ENCODE peak calls at places on chromosomes 4 and X, in eight cellular contexts. One of them, this sample, is unnamed.
A peak's percentile ranks its signal among the peaks of the same experiment; 100 is the strongest.

GRCh38 chr4:138576684-138577083 is 334.5 kb upstream of the SLC7A11 start:
- DNase-seq in brain microvascular endothelial cell: peak; percentile 41
- DNase-seq in choroid plexus epithelial cell: peak; percentile 80
- DNase-seq in body of pancreas: no peak
- DNase-seq in tibial nerve: no peak
- DNase-seq in fibroblast of lung: peak; percentile 59
- DNase-seq in right cardiac atrium: no peak
- DNase-seq in lower leg skin: no peak
- DNase-seq in this sample: no peak

GRCh38 chrX:71482228-71482958 is 50.5 kb upstream of the OGT start:
- DNase-seq in body of pancreas: no peak
- DNase-seq in fibroblast of lung: no peak
- DNase-seq in lower leg skin: no peak
- DNase-seq in tibial nerve: no peak
- DNase-seq in choroid plexus epithelial cell: no peak
- DNase-seq in brain microvascular endothelial cell: no peak
- DNase-seq in right cardiac atrium: no peak
- DNase-seq in this sample: no peak

GRCh38 chrX:11465648-11466411 is 172.6 kb downstream of the AMELX start:
- DNase-seq in body of pancreas: no peak
- DNase-seq in tibial nerve: no peak
- DNase-seq in right cardiac atrium: no peak
- DNase-seq in lower leg skin: no peak
- DNase-seq in fibroblast of lung: no peak
- DNase-seq in choroid plexus epithelial cell: no peak
- DNase-seq in brain microvascular endothelial cell: no peak
- DNase-seq in this sample: no peak

GRCh38 chr4:181528570-181529184 is 714.5 kb upstream of the TENM3 start:
- DNase-seq in body of pancreas: peak; percentile 71
- DNase-seq in lower leg skin: no peak
- DNase-seq in right cardiac atrium: peak; percentile 44
- DNase-seq in fibroblast of lung: peak; percentile 80
- DNase-seq in brain microvascular endothelial cell: peak; percentile 65
- DNase-seq in choroid plexus epithelial cell: peak; percentile 81
- DNase-seq in tibial nerve: peak; percentile 47
- DNase-seq in this sample: no peak

GRCh38 chrX:151363316-151363715 is 33.7 kb upstream of the VMA21 start:
- DNase-seq in choroid plexus epithelial cell: no peak
- DNase-seq in right cardiac atrium: no peak
- DNase-seq in lower leg skin: no peak
- DNase-seq in fibroblast of lung: no peak
- DNase-seq in tibial nerve: no peak
- DNase-seq in body of pancreas: no peak
- DNase-seq in brain microvascular endothelial cell: no peak
- DNase-seq in this sample: no peak

GRCh38 chrX:140318306-140318705 is 186.6 kb downstream of the SOX3 start:
- DNase-seq in tibial nerve: no peak
- DNase-seq in lower leg skin: no peak
- DNase-seq in body of pancreas: no peak
- DNase-seq in right cardiac atrium: no peak
- DNase-seq in fibroblast of lung: no peak
- DNase-seq in choroid plexus epithelial cell: no peak
- DNase-seq in brain microvascular endothelial cell: no peak
- DNase-seq in this sample: no peak

GRCh38 chr4:182294436-182294835 is 51.2 kb downstream of the TENM3 start:
- DNase-seq in choroid plexus epithelial cell: no peak
- DNase-seq in body of pancreas: no peak
- DNase-seq in tibial nerve: no peak
- DNase-seq in fibroblast of lung: no peak
- DNase-seq in brain microvascular endothelial cell: no peak
- DNase-seq in lower leg skin: no peak
- DNase-seq in right cardiac atrium: no peak
- DNase-seq in this sample: no peak

GRCh38 chrX:109372716-109373115 is 109.2 kb downstream of the GUCY2F start:
- DNase-seq in tibial nerve: no peak
- DNase-seq in right cardiac atrium: no peak
- DNase-seq in fibroblast of lung: no peak
- DNase-seq in lower leg skin: no peak
- DNase-seq in brain microvascular endothelial cell: no peak
- DNase-seq in choroid plexus epithelial cell: no peak
- DNase-seq in body of pancreas: no peak
- DNase-seq in this sample: no peak

GRCh38 chr4:146335763-146336412 is 121.5 kb downstream of the REELD1 start:
- DNase-seq in choroid plexus epithelial cell: peak; percentile 19
- DNase-seq in lower leg skin: no peak
- DNase-seq in right cardiac atrium: no peak
- DNase-seq in brain microvascular endothelial cell: no peak
- DNase-seq in tibial nerve: no peak
- DNase-seq in body of pancreas: no peak
- DNase-seq in fibroblast of lung: peak; percentile 12
- DNase-seq in this sample: no peak

GRCh38 chr4:87260477-87260876 is 40.1 kb upstream of the KLHL8 start:
- DNase-seq in body of pancreas: no peak
- DNase-seq in fibroblast of lung: no peak
- DNase-seq in right cardiac atrium: no peak
- DNase-seq in brain microvascular endothelial cell: peak; percentile 4
- DNase-seq in tibial nerve: no peak
- DNase-seq in lower leg skin: no peak
- DNase-seq in choroid plexus epithelial cell: no peak
- DNase-seq in this sample: no peak

GRCh38 chrX:150935466-150935865 is 37.0 kb upstream of the CD99L2 start:
- DNase-seq in body of pancreas: no peak
- DNase-seq in brain microvascular endothelial cell: no peak
- DNase-seq in lower leg skin: no peak
- DNase-seq in right cardiac atrium: no peak
- DNase-seq in fibroblast of lung: peak; percentile 4
- DNase-seq in tibial nerve: no peak
- DNase-seq in choroid plexus epithelial cell: peak; percentile 41
- DNase-seq in this sample: peak; percentile 74

GRCh38 chrX:46551494-46552128 is 6.4 kb upstream of the ZNF674 start:
- DNase-seq in choroid plexus epithelial cell: peak; percentile 66
- DNase-seq in tibial nerve: no peak
- DNase-seq in right cardiac atrium: no peak
- DNase-seq in lower leg skin: no peak
- DNase-seq in fibroblast of lung: peak; percentile 45
- DNase-seq in brain microvascular endothelial cell: peak; percentile 77
- DNase-seq in body of pancreas: no peak
- DNase-seq in this sample: no peak

GRCh38 chr4:36547383-36547782 is 266.0 kb downstream of the DTHD1 start:
- DNase-seq in lower leg skin: no peak
- DNase-seq in body of pancreas: no peak
- DNase-seq in fibroblast of lung: no peak
- DNase-seq in brain microvascular endothelial cell: no peak
- DNase-seq in right cardiac atrium: no peak
- DNase-seq in tibial nerve: no peak
- DNase-seq in choroid plexus epithelial cell: no peak
- DNase-seq in this sample: no peak

GRCh38 chr4:74206088-74206826 is 48.3 kb downstream of the MTHFD2L start:
- DNase-seq in choroid plexus epithelial cell: peak; percentile 58
- DNase-seq in body of pancreas: no peak
- DNase-seq in lower leg skin: no peak
- DNase-seq in fibroblast of lung: peak; percentile 42
- DNase-seq in tibial nerve: no peak
- DNase-seq in brain microvascular endothelial cell: peak; percentile 91
- DNase-seq in right cardiac atrium: peak; percentile 43
- DNase-seq in this sample: no peak

GRCh38 chrX:40098264-40099045 is 697 bp upstream of the BCOR start:
- DNase-seq in right cardiac atrium: peak; percentile 47
- DNase-seq in choroid plexus epithelial cell: peak; percentile 56
- DNase-seq in lower leg skin: no peak
- DNase-seq in tibial nerve: no peak
- DNase-seq in brain microvascular endothelial cell: no peak
- DNase-seq in fibroblast of lung: peak; percentile 39
- DNase-seq in body of pancreas: peak; percentile 69
- DNase-seq in this sample: no peak

GRCh38 chrX:39630344-39630743 is 467.4 kb downstream of the BCOR start:
- DNase-seq in body of pancreas: no peak
- DNase-seq in lower leg skin: no peak
- DNase-seq in brain microvascular endothelial cell: no peak
- DNase-seq in tibial nerve: no peak
- DNase-seq in fibroblast of lung: no peak
- DNase-seq in choroid plexus epithelial cell: no peak
- DNase-seq in right cardiac atrium: no peak
- DNase-seq in this sample: no peak

GRCh38 chr4:177190995-177191568 is 118.6 kb upstream of the NEIL3 start:
- DNase-seq in tibial nerve: no peak
- DNase-seq in brain microvascular endothelial cell: peak; percentile 33
- DNase-seq in right cardiac atrium: no peak
- DNase-seq in fibroblast of lung: no peak
- DNase-seq in lower leg skin: no peak
- DNase-seq in choroid plexus epithelial cell: peak; percentile 18
- DNase-seq in body of pancreas: no peak
- DNase-seq in this sample: no peak

GRCh38 chrX:19852014-19853005 is 35.1 kb downstream of the SH3KBP1 start:
- DNase-seq in tibial nerve: no peak
- DNase-seq in body of pancreas: peak; percentile 8
- DNase-seq in fibroblast of lung: peak; percentile 79
- DNase-seq in right cardiac atrium: peak; percentile 28
- DNase-seq in choroid plexus epithelial cell: peak; percentile 74
- DNase-seq in brain microvascular endothelial cell: peak; percentile 43
- DNase-seq in lower leg skin: no peak
- DNase-seq in this sample: no peak

GRCh38 chr4:151417164-151417571 is 8.2 kb downstream of the FHIP1A start:
- DNase-seq in brain microvascular endothelial cell: no peak
- DNase-seq in lower leg skin: no peak
- DNase-seq in fibroblast of lung: no peak
- DNase-seq in tibial nerve: no peak
- DNase-seq in choroid plexus epithelial cell: peak; percentile 29
- DNase-seq in body of pancreas: no peak
- DNase-seq in right cardiac atrium: no peak
- DNase-seq in this sample: no peak

GRCh38 chr4:182245041-182245440 is 1.8 kb downstream of the TENM3 start:
- DNase-seq in brain microvascular endothelial cell: no peak
- DNase-seq in right cardiac atrium: no peak
- DNase-seq in body of pancreas: no peak
- DNase-seq in lower leg skin: no peak
- DNase-seq in fibroblast of lung: no peak
- DNase-seq in choroid plexus epithelial cell: no peak
- DNase-seq in tibial nerve: no peak
- DNase-seq in this sample: no peak

GRCh38 chrX:153635788-153636668 is 11.0 kb upstream of the DUSP9 start:
- DNase-seq in tibial nerve: no peak
- DNase-seq in lower leg skin: no peak
- DNase-seq in choroid plexus epithelial cell: peak; percentile 16
- DNase-seq in body of pancreas: no peak
- DNase-seq in right cardiac atrium: no peak
- DNase-seq in brain microvascular endothelial cell: no peak
- DNase-seq in fibroblast of lung: no peak
- DNase-seq in this sample: peak; percentile 72

GRCh38 chr4:166657261-166657660 is 577.0 kb downstream of the SPOCK3 start:
- DNase-seq in choroid plexus epithelial cell: peak; percentile 30
- DNase-seq in fibroblast of lung: no peak
- DNase-seq in tibial nerve: no peak
- DNase-seq in brain microvascular endothelial cell: peak; percentile 53
- DNase-seq in lower leg skin: no peak
- DNase-seq in right cardiac atrium: no peak
- DNase-seq in body of pancreas: no peak
- DNase-seq in this sample: no peak

GRCh38 chrX:153342762-153343558 is 9.0 kb downstream of the ZNF275 start:
- DNase-seq in right cardiac atrium: no peak
- DNase-seq in choroid plexus epithelial cell: no peak
- DNase-seq in brain microvascular endothelial cell: no peak
- DNase-seq in tibial nerve: no peak
- DNase-seq in lower leg skin: no peak
- DNase-seq in fibroblast of lung: no peak
- DNase-seq in body of pancreas: no peak
- DNase-seq in this sample: no peak

GRCh38 chrX:331145-331771 is 12.7 kb upstream of the GTPBP6 start:
- DNase-seq in brain microvascular endothelial cell: peak; percentile 35
- DNase-seq in fibroblast of lung: peak; percentile 33
- DNase-seq in choroid plexus epithelial cell: peak; percentile 56
- DNase-seq in lower leg skin: no peak
- DNase-seq in tibial nerve: no peak
- DNase-seq in body of pancreas: no peak
- DNase-seq in right cardiac atrium: no peak
- DNase-seq in this sample: peak; percentile 76
- H3K4me3 ChIP-seq in brain microvascular endothelial cell: peak overlapping the region; percentile 26
- H3K4me3 ChIP-seq in fibroblast of lung: no peak overlapping the region
- H3K4me3 ChIP-seq in choroid plexus epithelial cell: peak overlapping the region; percentile 3
- H3K4me3 ChIP-seq in lower leg skin: no peak overlapping the region
- H3K4me3 ChIP-seq in tibial nerve: peak overlapping the region; percentile 21
- H3K4me3 ChIP-seq in body of pancreas: no peak overlapping the region
- H3K4me3 ChIP-seq in right cardiac atrium: no peak overlapping the region
- H3K4me3 ChIP-seq in this sample: no peak overlapping the region

GRCh38 chr4:10732235-10732975 is 47.8 kb upstream of the CLNK start:
- DNase-seq in brain microvascular endothelial cell: no peak
- DNase-seq in right cardiac atrium: no peak
- DNase-seq in body of pancreas: no peak
- DNase-seq in choroid plexus epithelial cell: no peak
- DNase-seq in tibial nerve: no peak
- DNase-seq in fibroblast of lung: no peak
- DNase-seq in lower leg skin: no peak
- DNase-seq in this sample: no peak
- H3K4me3 ChIP-seq in brain microvascular endothelial cell: no peak overlapping the region
- H3K4me3 ChIP-seq in right cardiac atrium: no peak overlapping the region
- H3K4me3 ChIP-seq in body of pancreas: no peak overlapping the region
- H3K4me3 ChIP-seq in choroid plexus epithelial cell: no peak overlapping the region
- H3K4me3 ChIP-seq in tibial nerve: no peak overlapping the region
- H3K4me3 ChIP-seq in fibroblast of lung: no peak overlapping the region
- H3K4me3 ChIP-seq in lower leg skin: no peak overlapping the region
- H3K4me3 ChIP-seq in this sample: no peak overlapping the region

DNA sequence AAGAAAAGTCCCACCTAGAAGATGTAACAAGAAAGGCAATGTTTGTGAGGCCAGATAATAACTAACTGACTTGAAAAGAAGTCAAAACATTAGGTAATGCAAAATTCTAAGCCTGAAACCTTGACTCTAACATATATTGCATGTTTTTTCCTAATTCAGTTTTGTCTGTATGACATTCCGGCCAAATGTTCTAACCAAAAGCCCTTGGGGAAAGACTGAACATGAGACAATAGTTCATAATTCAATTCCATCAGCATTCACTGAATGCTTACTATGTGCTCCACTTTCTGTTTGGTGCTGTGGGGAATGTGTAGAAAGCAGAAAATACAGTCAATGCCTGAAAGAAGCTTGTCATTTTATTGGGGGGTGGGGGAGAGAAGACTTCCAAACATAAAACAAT is 84.8 kb upstream of the PLAC1 start:
- DNase-seq in fibroblast of lung: no peak
- DNase-seq in right cardiac atrium: no peak
- DNase-seq in lower leg skin: no peak
- DNase-seq in body of pancreas: no peak
- DNase-seq in brain microvascular endothelial cell: no peak
- DNase-seq in tibial nerve: no peak
- DNase-seq in choroid plexus epithelial cell: peak; percentile 40
- DNase-seq in this sample: no peak
- H3K4me3 ChIP-seq in fibroblast of lung: no peak overlapping the region
- H3K4me3 ChIP-seq in right cardiac atrium: no peak overlapping the region
- H3K4me3 ChIP-seq in lower leg skin: no peak overlapping the region
- H3K4me3 ChIP-seq in body of pancreas: no peak overlapping the region
- H3K4me3 ChIP-seq in brain microvascular endothelial cell: no peak overlapping the region
- H3K4me3 ChIP-seq in tibial nerve: no peak overlapping the region
- H3K4me3 ChIP-seq in choroid plexus epithelial cell: no peak overlapping the region
- H3K4me3 ChIP-seq in this sample: no peak overlapping the region

DNA sequence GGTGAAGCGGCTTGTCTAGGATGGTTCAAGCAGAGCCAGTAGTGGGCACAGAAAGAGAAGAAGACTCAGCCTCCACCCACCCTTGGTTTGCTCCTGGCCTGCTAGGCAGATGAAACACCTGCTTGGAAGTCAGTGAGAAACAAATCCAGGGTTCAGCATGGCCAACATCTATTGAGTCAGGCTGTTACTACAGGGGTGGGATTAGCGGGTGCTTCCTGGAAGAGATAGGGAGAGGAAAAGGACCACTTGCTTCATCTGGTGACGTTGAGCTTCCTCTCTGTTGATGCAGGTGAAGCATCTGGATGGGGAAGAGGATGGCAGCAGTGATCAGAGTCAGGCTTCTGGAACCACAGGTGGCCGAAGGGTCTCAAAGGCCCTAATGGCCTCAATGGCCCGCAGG is 3.0 kb downstream of the MAGED2 start:
- DNase-seq in body of pancreas: no peak
- DNase-seq in choroid plexus epithelial cell: no peak
- DNase-seq in lower leg skin: no peak
- DNase-seq in brain microvascular endothelial cell: no peak
- DNase-seq in tibial nerve: no peak
- DNase-seq in fibroblast of lung: no peak
- DNase-seq in right cardiac atrium: no peak
- DNase-seq in this sample: no peak
- H3K4me3 ChIP-seq in body of pancreas: no peak overlapping the region
- H3K4me3 ChIP-seq in choroid plexus epithelial cell: peak overlapping the region; percentile 75
- H3K4me3 ChIP-seq in lower leg skin: no peak overlapping the region
- H3K4me3 ChIP-seq in brain microvascular endothelial cell: peak overlapping the region; percentile 75
- H3K4me3 ChIP-seq in tibial nerve: no peak overlapping the region
- H3K4me3 ChIP-seq in fibroblast of lung: no peak overlapping the region
- H3K4me3 ChIP-seq in right cardiac atrium: no peak overlapping the region
- H3K4me3 ChIP-seq in this sample: no peak overlapping the region